ENCODE peak calls at places on chromosomes 2 and 18, in seven cellular contexts. One of them, this sample, is unnamed.

GRCh38 chr2:241636182-241636982 is 576 bp downstream of the THAP4 start:
- DNase-seq in activated gamma-delta T cell: peak; percentile 30
- DNase-seq in 8988T: peak; percentile 50
- DNase-seq in memory B cell: peak; percentile 45
- DNase-seq in globus pallidus: peak; percentile 28
- DNase-seq in HT1080: peak; percentile 36
- DNase-seq in GM12892: peak; percentile 58
- DNase-seq in this sample: peak; percentile 41

GRCh38 chr2:219184116-219184515 is 6.0 kb downstream of the RETREG2 start:
- DNase-seq in memory B cell: no peak
- DNase-seq in GM12892: no peak
- DNase-seq in globus pallidus: no peak
- DNase-seq in 8988T: no peak
- DNase-seq in HT1080: no peak
- DNase-seq in activated gamma-delta T cell: no peak
- DNase-seq in this sample: no peak

GRCh38 chr18:48767090-48767670 is 183.6 kb downstream of the SMAD7 start:
- DNase-seq in 8988T: no peak
- DNase-seq in memory B cell: no peak
- DNase-seq in GM12892: no peak
- DNase-seq in HT1080: no peak
- DNase-seq in globus pallidus: no peak
- DNase-seq in activated gamma-delta T cell: no peak
- DNase-seq in this sample: no peak

GRCh38 chr2:191010887-191011885 is 2.8 kb downstream of the STAT1 start:
- DNase-seq in activated gamma-delta T cell: no peak
- DNase-seq in HT1080: no peak
- DNase-seq in GM12892: no peak
- DNase-seq in 8988T: no peak
- DNase-seq in globus pallidus: no peak
- DNase-seq in memory B cell: no peak
- DNase-seq in this sample: no peak

GRCh38 chr18:62452280-62452824 is 70.5 kb upstream of the ZCCHC2 start:
- DNase-seq in HT1080: no peak
- DNase-seq in GM12892: no peak
- DNase-seq in memory B cell: no peak
- DNase-seq in globus pallidus: no peak
- DNase-seq in activated gamma-delta T cell: no peak
- DNase-seq in 8988T: no peak
- DNase-seq in this sample: no peak

GRCh38 chr2:219633276-219634065 is 6.0 kb downstream of the SLC4A3 start:
- DNase-seq in activated gamma-delta T cell: no peak
- DNase-seq in globus pallidus: no peak
- DNase-seq in memory B cell: no peak
- DNase-seq in HT1080: no peak
- DNase-seq in GM12892: no peak
- DNase-seq in 8988T: no peak
- DNase-seq in this sample: no peak

GRCh38 chr2:184316911-184317310 is 281.4 kb upstream of the ZNF804A start:
- DNase-seq in HT1080: no peak
- DNase-seq in activated gamma-delta T cell: no peak
- DNase-seq in 8988T: no peak
- DNase-seq in GM12892: no peak
- DNase-seq in memory B cell: no peak
- DNase-seq in globus pallidus: no peak
- DNase-seq in this sample: no peak

GRCh38 chr2:33673937-33674336 is 74.8 kb upstream of the FAM98A start:
- DNase-seq in 8988T: no peak
- DNase-seq in GM12892: no peak
- DNase-seq in globus pallidus: peak; percentile 19
- DNase-seq in memory B cell: no peak
- DNase-seq in HT1080: peak; percentile 8
- DNase-seq in activated gamma-delta T cell: no peak
- DNase-seq in this sample: no peak

GRCh38 chr18:38174594-38174993 is 609.0 kb upstream of the CELF4 start:
- DNase-seq in memory B cell: no peak
- DNase-seq in globus pallidus: no peak
- DNase-seq in GM12892: no peak
- DNase-seq in activated gamma-delta T cell: no peak
- DNase-seq in HT1080: no peak
- DNase-seq in 8988T: no peak
- DNase-seq in this sample: no peak

GRCh38 chr2:40700211-40700954 is 248.5 kb upstream of the SLC8A1 start:
- DNase-seq in 8988T: no peak
- DNase-seq in GM12892: no peak
- DNase-seq in activated gamma-delta T cell: no peak
- DNase-seq in globus pallidus: no peak
- DNase-seq in HT1080: no peak
- DNase-seq in memory B cell: no peak
- DNase-seq in this sample: no peak

GRCh38 chr2:106117882-106118684 is 76.0 kb downstream of the UXS1 start:
- DNase-seq in 8988T: no peak
- DNase-seq in globus pallidus: no peak
- DNase-seq in HT1080: no peak
- DNase-seq in memory B cell: no peak
- DNase-seq in GM12892: no peak
- DNase-seq in activated gamma-delta T cell: no peak
- DNase-seq in this sample: no peak

GRCh38 chr2:85578243-85579180 is 1.1 kb downstream of the VAMP8 start:
- DNase-seq in activated gamma-delta T cell: no peak
- DNase-seq in memory B cell: peak; percentile 39
- DNase-seq in HT1080: no peak
- DNase-seq in globus pallidus: no peak
- DNase-seq in GM12892: no peak
- DNase-seq in 8988T: no peak
- DNase-seq in this sample: no peak